ENCODE peak calls at places on chromosome 22, in seven cellular contexts. G, E, W, Q, M, O and B are unnamed samples.

GRCh38 chr22:25362215-25362882 is 142.9 kb downstream of the CRYBB2 start:
- DNase-seq in W (peak; percentile 80), E (peak; percentile 67), O (peak; percentile 38), Q (peak; percentile 12), G (peak; percentile 77), M (peak; percentile 77), B (peak; percentile 16)

GRCh38 chr22:49324527-49325491 is 502.9 kb downstream of the BRD1 start:
- DNase-seq in G (no peak), Q (no peak), O (no peak), M (no peak), W (peak; percentile 13), E (no peak), B (no peak)

GRCh38 chr22:33823552-33823951 is 96.7 kb downstream of the LARGE1 start:
- DNase-seq in G (no peak), W (no peak), O (peak; percentile 3), E (no peak), Q (no peak), M (peak; percentile 36), B (no peak)

GRCh38 chr22:29359469-29359868 is 28.9 kb downstream of the AP1B1 start:
- DNase-seq in O (peak; percentile 76), E (no peak), Q (peak; percentile 18), W (no peak), G (peak; percentile 74), M (peak; percentile 73), B (peak; percentile 59)

GRCh38 chr22:38923463-38924196 is 33.8 kb upstream of the APOBEC3A start:
- DNase-seq in O (peak; percentile 88), W (no peak), E (no peak), M (peak; percentile 81), G (peak; percentile 98), Q (peak; percentile 44), B (peak; percentile 83)

GRCh38 chr22:25488244-25489020 is 76.0 kb upstream of the GRK3 start:
- DNase-seq in E (no peak), M (peak; percentile 79), W (no peak), Q (peak; percentile 10), G (peak; percentile 74), O (peak; percentile 92), B (no peak)

GRCh38 chr22:49657275-49657973 is 170.2 kb downstream of the BRD1 start:
- DNase-seq in O (no peak), E (no peak), G (peak; percentile 41), Q (no peak), M (peak; percentile 68), W (peak; percentile 81), B (no peak)

GRCh38 chr22:49372111-49372529 is 455.6 kb downstream of the BRD1 start:
- DNase-seq in W (no peak), E (no peak), G (no peak), Q (no peak), O (no peak), M (no peak), B (no peak)

GRCh38 chr22:24379536-24379935 is 47.9 kb upstream of the ADORA2A start:
- DNase-seq in M (no peak), Q (no peak), E (no peak), O (no peak), G (no peak), W (no peak), B (no peak)

GRCh38 chr22:40928657-40929056 is 22.5 kb upstream of the RBX1 start:
- DNase-seq in M (no peak), Q (no peak), W (no peak), O (no peak), G (no peak), E (no peak), B (no peak)

GRCh38 chr22:29718949-29719893 is 582 bp upstream of the CABP7 start:
- DNase-seq in O (no peak), Q (no peak), W (no peak), E (no peak), M (no peak), G (no peak), B (no peak)

GRCh38 chr22:39132281-39132680 is 20.2 kb downstream of the CBX7 start:
- DNase-seq in G (no peak), Q (no peak), O (no peak), W (no peak), M (no peak), E (no peak), B (no peak)

GRCh38 chr22:48098243-48098935 is 1335.9 kb downstream of the TBC1D22A start:
- DNase-seq in M (no peak), W (peak; percentile 14), O (no peak), Q (no peak), E (no peak), G (no peak), B (no peak)

GRCh38 chr22:23751441-23751996 is 607 bp upstream of the ZNF70 start:
- DNase-seq in W (no peak), E (no peak), Q (no peak), G (peak; percentile 47), M (no peak), O (peak; percentile 16), B (no peak)

GRCh38 chr22:20741634-20742581 is 32.0 kb upstream of the SERPIND1 start:
- DNase-seq in M (no peak), E (peak; percentile 27), Q (no peak), G (peak; percentile 65), O (peak; percentile 18), W (no peak), B (peak; percentile 43)

GRCh38 chr22:33036881-33037280 is 21.3 kb downstream of the SYN3 start:
- DNase-seq in Q (no peak), G (no peak), W (no peak), O (no peak), M (no peak), E (no peak), B (no peak)

GRCh38 chr22:46008291-46008690 is 31.3 kb upstream of the WNT7B start:
- DNase-seq in G (no peak), Q (no peak), W (no peak), O (no peak), E (no peak), M (no peak), B (no peak)

GRCh38 chr22:39405346-39406085 is 5.9 kb downstream of the TAB1 start:
- DNase-seq in Q (no peak), M (peak; percentile 58), E (no peak), O (peak; percentile 60), W (no peak), G (no peak), B (peak; percentile 68)

GRCh38 chr22:35868938-35869337 is 151.3 kb downstream of the APOL5 start:
- DNase-seq in E (peak; percentile 11), Q (no peak), M (no peak), G (no peak), O (no peak), W (no peak), B (no peak)

GRCh38 chr22:44329179-44329796 is 16.5 kb upstream of the SHISAL1 start:
- DNase-seq in Q (no peak), G (no peak), M (no peak), E (no peak), O (no peak), W (no peak), B (no peak)

GRCh38 chr22:48171294-48171693 is 1408.8 kb downstream of the TBC1D22A start:
- DNase-seq in O (no peak), W (no peak), E (no peak), G (no peak), M (no peak), Q (no peak), B (no peak)

GRCh38 chr22:38706101-38706884 is 549 bp downstream of the GTPBP1 start:
- DNase-seq in M (peak; percentile 53), E (no peak), O (peak; percentile 44), G (no peak), W (peak; percentile 57), Q (no peak), B (no peak)